ENCODE peak calls at places on chromosomes 4 and X, in eight cellular contexts. I, K, G, M, L, V, Q and D are unnamed samples.

GRCh38 chr4:159016527-159017137 is 86.2 kb upstream of the RAPGEF2 start:
- DNase-seq in M (no peak), I (peak), Q (no peak), K (no peak), V (peak), L (no peak), G (peak), D (no peak)

GRCh38 chr4:173013232-173013932 is 155.2 kb upstream of the GALNT7 start:
- DNase-seq in V (peak), Q (peak), M (peak), I (peak), L (no peak), K (peak), G (no peak), D (no peak)

GRCh38 chr4:74098628-74098995 is 383 bp downstream of the CXCL2 start:
- DNase-seq in G (no peak), K (no peak), V (no peak), Q (no peak), L (no peak), I (no peak), M (no peak), D (no peak)

GRCh38 chr4:71290074-71290473 is 48.7 kb upstream of the SLC4A4 start:
- DNase-seq in I (no peak), L (no peak), Q (no peak), V (peak), M (no peak), K (no peak), G (no peak), D (no peak)

GRCh38 chr4:131304686-131305085 is 1844.4 kb upstream of the PCDH10 start:
- DNase-seq in K (no peak), Q (no peak), V (no peak), I (no peak), M (no peak), G (no peak), L (no peak), D (no peak)

GRCh38 chr4:14168919-14169318 is 541.4 kb upstream of the BOD1L1 start:
- DNase-seq in M (no peak), K (no peak), V (peak), Q (no peak), I (no peak), L (no peak), G (no peak), D (no peak)

GRCh38 chr4:100510551-100510950 is 7.3 kb downstream of the EMCN start:
- DNase-seq in L (no peak), V (no peak), Q (no peak), K (no peak), M (no peak), I (no peak), G (no peak), D (no peak)

GRCh38 chrX:119693032-119693995 is at the start of gene SEPTIN6:
- DNase-seq in L (peak), G (peak), V (peak), Q (peak), M (peak), K (peak), I (peak), D (peak)

GRCh38 chr4:99471349-99471748 is 36.2 kb upstream of the ADH7 start:
- DNase-seq in Q (no peak), I (no peak), V (no peak), K (no peak), G (no peak), L (no peak), M (no peak), D (no peak)

GRCh38 chr4:11616856-11617255 is 188.2 kb upstream of the HS3ST1 start:
- DNase-seq in V (no peak), M (no peak), I (no peak), G (no peak), Q (no peak), K (no peak), L (no peak), D (no peak)

GRCh38 chr4:127997534-127998388 is 32.6 kb downstream of the ABHD18 start:
- DNase-seq in V (peak), I (no peak), Q (no peak), G (peak), L (no peak), K (no peak), M (no peak), D (no peak)

GRCh38 chr4:40686081-40686913 is 56.6 kb upstream of the RBM47 start:
- DNase-seq in V (no peak), K (no peak), G (no peak), L (no peak), M (no peak), Q (no peak), I (no peak), D (no peak)

GRCh38 chr4:147842573-147842972 is 110.7 kb downstream of the ARHGAP10 start:
- DNase-seq in M (no peak), I (no peak), K (no peak), G (no peak), Q (no peak), L (no peak), V (peak), D (no peak)

GRCh38 chr4:184765473-184766346 is 31.8 kb upstream of the CENPU start:
- DNase-seq in K (no peak), Q (no peak), I (no peak), V (no peak), G (no peak), M (no peak), L (no peak), D (no peak)

GRCh38 chr4:52198356-52198755 is 147.3 kb downstream of the SPATA18 start:
- DNase-seq in Q (no peak), I (no peak), M (no peak), L (no peak), G (no peak), K (no peak), V (no peak), D (no peak)

GRCh38 chr4:70927502-70928139 is 25.5 kb downstream of the MOB1B start:
- DNase-seq in Q (no peak), L (no peak), G (peak), M (no peak), K (no peak), I (no peak), V (no peak), D (no peak)

GRCh38 chr4:178296669-178297068 is 854.4 kb upstream of the AGA start:
- DNase-seq in Q (no peak), M (no peak), K (no peak), L (no peak), I (no peak), V (no peak), G (no peak), D (no peak)

GRCh38 chrX:41779941-41780340 is 56.0 kb downstream of the GPR82 start:
- DNase-seq in V (no peak), I (no peak), K (no peak), Q (no peak), L (no peak), M (no peak), G (no peak), D (no peak)

GRCh38 chrX:16722481-16722880 is 3.1 kb downstream of the SYAP1 start:
- DNase-seq in V (peak), L (no peak), M (no peak), Q (no peak), G (no peak), I (no peak), K (no peak), D (no peak)

GRCh38 chrX:68112321-68112720 is 321.0 kb downstream of the OPHN1 start:
- DNase-seq in I (no peak), K (no peak), V (peak), Q (no peak), G (no peak), L (no peak), M (no peak), D (no peak)

GRCh38 chrX:2159393-2159792 is 341.4 kb downstream of the DHRSX start:
- DNase-seq in K (no peak), G (no peak), Q (no peak), L (no peak), I (no peak), M (no peak), V (no peak), D (no peak)

GRCh38 chr4:99483636-99484035 is 27.2 kb upstream of the C4orf17 start:
- DNase-seq in I (no peak), V (peak), L (no peak), K (no peak), M (no peak), Q (no peak), G (no peak), D (no peak)

GRCh38 chr4:94127707-94128328 is 79.8 kb upstream of the SMARCAD1 start:
- DNase-seq in K (no peak), L (no peak), M (no peak), V (peak), G (no peak), I (no peak), Q (no peak), D (no peak)

GRCh38 chrX:47232803-47233332 is at the start of gene USP11:
- DNase-seq in L (no peak), G (peak), M (peak), I (no peak), Q (no peak), K (peak), V (peak), D (no peak)

GRCh38 chr4:127124919-127125318 is 507.8 kb upstream of the INTU start:
- DNase-seq in I (no peak), V (peak), M (no peak), Q (no peak), L (no peak), K (no peak), G (no peak), D (no peak)

GRCh38 chr4:152224223-152224622 is 311.7 kb downstream of the FBXW7 start:
- DNase-seq in I (no peak), K (no peak), M (no peak), G (no peak), Q (no peak), V (no peak), L (no peak), D (no peak)

GRCh38 chr4:88820723-88821368 is 123.2 kb upstream of the NAP1L5 start:
- DNase-seq in L (no peak), M (no peak), K (no peak), V (peak), Q (no peak), G (no peak), I (no peak), D (no peak)

GRCh38 chr4:30847157-30847556 is 127.0 kb downstream of the PCDH7 start:
- DNase-seq in G (no peak), K (no peak), V (peak), M (no peak), Q (no peak), L (no peak), I (no peak), D (no peak)

GRCh38 chr4:140116442-140117104 is 37.4 kb downstream of the MAML3 start:
- DNase-seq in K (no peak), Q (no peak), G (no peak), M (no peak), I (no peak), L (no peak), V (peak), D (no peak)

GRCh38 chr4:97664741-97665140 is 478.5 kb downstream of the STPG2 start:
- DNase-seq in M (no peak), K (no peak), Q (no peak), I (no peak), V (no peak), G (no peak), L (no peak), D (no peak)

GRCh38 chr4:77152421-77152820 is 4.6 kb upstream of the CCNG2 start:
- DNase-seq in V (peak), K (no peak), Q (no peak), I (peak), L (no peak), G (no peak), M (no peak), D (no peak)

GRCh38 chr4:56387023-56388001 is at the start of gene AASDH:
- DNase-seq in G (peak), I (peak), L (peak), Q (peak), K (peak), V (peak), M (peak), D (peak)
- TF ChIP-seq CTCF in G (no peak), I (no peak), L (no peak), Q (no peak), K (no peak), V (no peak), M (no peak), D (no peak)

GRCh38 chr4:171181090-171181489 is 632.1 kb upstream of the GALNTL6 start:
- DNase-seq in I (no peak), V (no peak), M (no peak), L (no peak), K (no peak), Q (no peak), G (no peak), D (no peak)

GRCh38 chr4:171186700-171187099 is 626.5 kb upstream of the GALNTL6 start:
- DNase-seq in Q (no peak), M (no peak), I (no peak), V (no peak), L (no peak), K (no peak), G (no peak), D (no peak)
- TF ChIP-seq CTCF in Q (no peak), M (no peak), I (no peak), V (no peak), L (no peak), K (no peak), G (peak), D (no peak)

GRCh38 chr4:111798840-111799239 is 346.4 kb upstream of the FAM241A start:
- DNase-seq in Q (no peak), I (no peak), V (no peak), M (no peak), L (no peak), K (no peak), G (no peak), D (no peak)
- TF ChIP-seq CTCF in Q (no peak), I (peak), V (no peak), M (no peak), L (no peak), K (peak), G (peak), D (peak)

DNA sequence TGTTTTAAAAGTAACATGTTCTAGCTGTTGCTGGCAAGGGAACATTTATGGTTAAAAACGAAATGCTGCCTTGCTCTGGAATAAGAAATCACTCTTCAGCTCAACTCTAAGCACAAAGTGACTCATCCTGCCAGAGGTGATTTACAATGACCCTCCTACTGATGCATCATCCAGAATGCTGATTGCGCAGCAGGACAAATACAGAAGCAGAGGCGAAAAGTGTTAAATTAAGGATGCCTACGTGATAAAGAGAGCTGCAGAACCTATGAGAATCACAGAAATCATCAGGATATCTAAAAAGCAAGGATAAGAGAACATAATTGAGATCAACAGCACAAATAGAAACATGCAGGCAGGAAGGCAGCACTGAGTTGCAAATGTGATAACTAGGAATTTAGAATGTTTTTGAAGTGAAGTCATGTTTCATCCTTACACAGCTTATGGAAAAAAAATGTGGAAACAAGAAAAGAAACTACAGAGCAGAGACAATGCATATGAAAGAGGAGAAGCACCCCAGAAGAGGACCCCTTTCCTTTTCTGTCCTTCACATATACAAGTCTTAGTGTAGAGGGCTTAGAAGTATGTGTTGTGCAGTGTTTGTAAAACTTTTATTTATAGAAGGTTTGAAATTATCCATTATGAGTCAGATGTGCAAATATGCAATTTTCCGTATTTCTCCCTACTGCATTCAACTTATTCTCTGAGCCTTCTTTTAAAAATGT is 188.4 kb downstream of the SLC7A11 start:
- DNase-seq in K (no peak), V (peak), G (no peak), M (no peak), L (no peak), I (no peak), Q (no peak), D (no peak)
- TF ChIP-seq CTCF in K (no peak), V (no peak), G (no peak), M (no peak), L (no peak), I (no peak), Q (no peak), D (no peak)

DNA sequence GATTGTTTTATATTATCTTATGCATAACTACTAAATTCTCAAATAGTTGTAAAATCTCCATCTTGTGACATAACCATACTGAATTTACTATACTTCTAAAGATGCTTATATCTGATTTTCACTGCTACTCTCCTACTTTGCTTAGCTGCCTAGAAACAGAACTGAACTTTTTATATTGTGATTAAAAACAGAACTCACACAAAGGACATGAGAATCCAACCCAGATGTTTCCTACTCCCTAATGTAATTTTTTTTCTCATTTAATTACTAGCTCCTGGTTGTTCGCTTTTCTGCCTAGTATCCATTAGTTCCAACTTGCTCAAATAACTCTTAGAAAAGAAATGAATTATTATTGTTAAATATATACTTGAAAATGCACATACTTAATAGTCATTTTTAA is 283.5 kb upstream of the ACTRT1 start:
- DNase-seq in K (no peak), L (no peak), Q (no peak), M (no peak), G (no peak), V (no peak), I (no peak), D (no peak)
- TF ChIP-seq CTCF in K (no peak), L (no peak), Q (no peak), M (no peak), G (no peak), V (no peak), I (no peak), D (no peak)

DNA sequence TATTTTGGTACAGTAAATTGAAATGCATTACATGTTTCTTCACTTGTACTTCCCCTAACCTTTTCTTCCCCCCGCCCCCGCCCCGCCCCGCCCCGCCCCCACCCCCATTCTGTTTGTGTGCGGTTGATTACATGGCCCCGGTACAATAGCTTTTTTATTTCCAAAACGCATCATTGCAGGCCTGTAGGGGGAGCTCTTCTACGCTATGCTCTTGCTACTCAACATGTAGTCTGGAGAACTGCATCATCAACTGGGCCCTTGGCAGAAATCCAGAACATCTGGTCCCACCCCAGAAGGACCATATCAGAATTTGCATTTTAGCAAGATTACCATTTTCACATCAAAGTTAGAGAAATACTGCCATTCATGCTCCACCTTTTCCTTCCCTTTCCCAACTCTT is 333.3 kb upstream of the DDX53 start:
- DNase-seq in V (peak), Q (peak), L (no peak), G (no peak), K (no peak), M (no peak), I (peak), D (no peak)
- TF ChIP-seq CTCF in V (peak), Q (peak), L (no peak), G (peak), K (peak), M (no peak), I (no peak), D (peak)

DNA sequence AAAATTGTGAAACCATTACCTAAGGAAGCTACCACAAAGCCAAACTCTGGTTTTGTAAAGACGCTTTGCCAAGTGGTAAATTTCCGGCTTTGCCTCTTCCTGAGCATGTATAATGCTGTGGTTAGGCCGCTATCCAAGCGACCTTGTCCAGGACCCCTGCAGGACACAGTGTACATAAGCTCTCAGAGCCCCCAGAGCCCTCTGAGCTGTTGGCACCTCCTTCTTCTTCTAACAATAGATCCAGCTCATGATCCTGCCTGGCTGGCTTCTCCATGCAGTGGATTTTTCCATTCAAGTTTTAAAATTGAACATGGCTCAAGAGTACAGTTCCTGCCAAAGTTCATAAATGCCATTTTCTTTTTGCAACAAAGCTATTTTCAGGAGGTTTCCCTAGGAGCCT is 326.7 kb downstream of the MAPK10 start:
- DNase-seq in I (no peak), Q (no peak), V (peak), L (no peak), M (no peak), K (no peak), G (no peak), D (no peak)
- TF ChIP-seq CTCF in I (no peak), Q (no peak), V (no peak), L (no peak), M (no peak), K (no peak), G (no peak), D (no peak)

GRCh38 chr4:38184404-38184803 is 224.2 kb downstream of the PTTG2 start:
- DNase-seq in M (no peak), Q (no peak), L (no peak), I (no peak), V (no peak), G (no peak), K (no peak), D (no peak)
- TF ChIP-seq CTCF in M (peak), Q (no peak), L (peak), I (no peak), V (peak), G (peak), K (no peak), D (no peak)

GRCh38 chrX:154384284-154384892 is 5.3 kb downstream of the EMD start:
- DNase-seq in L (no peak), K (no peak), M (no peak), V (no peak), G (no peak), Q (no peak), I (no peak), D (no peak)
- TF ChIP-seq CTCF in L (no peak), K (peak), M (no peak), V (peak), G (peak), Q (no peak), I (no peak), D (no peak)